ENCODE peak calls at places on chromosomes 13 and 19, in four cellular contexts. S is left ventricle myocardium inferior, T is NT2/D1, G is Daoy. Z is an unnamed sample.

GRCh38 chr19:46725036-46725820 is 8.3 kb upstream of the PRKD2 start:
- DNase-seq in S (no peak), T (no peak), G (no peak), Z (no peak)

GRCh38 chr13:51364404-51365008 is 25.0 kb downstream of the SERPINE3 start:
- DNase-seq in S (no peak), T (peak), G (peak), Z (no peak)

GRCh38 chr19:51368366-51369282 is at the start of gene CLDND2:
- DNase-seq in S (no peak), T (no peak), G (no peak), Z (no peak)

GRCh38 chr13:66926200-66926850 is 303.8 kb downstream of the PCDH9 start:
- DNase-seq in S (no peak), T (no peak), G (no peak), Z (no peak)

GRCh38 chr13:73103238-73103637 is 44.4 kb downstream of the KLF5 start:
- DNase-seq in S (no peak), T (no peak), G (no peak), Z (no peak)

GRCh38 chr13:39038569-39038898 is 278 bp downstream of the NHLRC3 start:
- DNase-seq in S (no peak), T (no peak), G (no peak), Z (no peak)

GRCh38 chr19:18894254-18895037 is 1.5 kb downstream of the CERS1 start:
- DNase-seq in S (no peak), T (no peak), G (peak), Z (no peak)

GRCh38 chr19:56162258-56162657 is 13.6 kb upstream of the GALP start:
- DNase-seq in S (no peak), T (no peak), G (peak), Z (no peak)

GRCh38 chr13:23391752-23392151 is 41.8 kb downstream of the SACS start:
- DNase-seq in S (no peak), T (no peak), G (peak), Z (no peak)

GRCh38 chr19:13031917-13032623 is 36.8 kb downstream of the NFIX start:
- DNase-seq in S (no peak), T (no peak), G (no peak), Z (peak)

GRCh38 chr13:96880419-96880818 is 113.9 kb downstream of the OXGR1 start:
- DNase-seq in S (no peak), T (no peak), G (no peak), Z (no peak)

GRCh38 chr13:112740502-112741131 is 50.8 kb downstream of the ATP11A start:
- DNase-seq in S (peak), T (no peak), G (peak), Z (peak)

GRCh38 chr13:19345916-19346422 is 164.3 kb upstream of the TUBA3C start:
- DNase-seq in S (no peak), T (no peak), G (no peak), Z (no peak)

GRCh38 chr19:3360494-3361383 is 5.6 kb upstream of the NFIC start:
- DNase-seq in S (peak), T (no peak), G (peak), Z (peak)

GRCh38 chr19:9406798-9407352 is 28.5 kb downstream of the ZNF266 start:
- DNase-seq in S (peak), T (peak), G (peak), Z (peak)

GRCh38 chr19:16001481-16002312 is 52.9 kb downstream of the OR10H4 start:
- DNase-seq in S (no peak), T (no peak), G (peak), Z (no peak)